ENCODE peak calls at places on chromosomes 6 and 20, in six cellular contexts. One of them, this sample, is unnamed.

GRCh38 chr6:115766745-115767462 is 293.8 kb downstream of the FRK start:
- DNase-seq in T-helper 17 cell: no peak
- DNase-seq in HS-27A: no peak
- DNase-seq in heart left ventricle: no peak
- DNase-seq in activated CD8-positive, alpha-beta memory T cell treated with anti-CD3 and anti-CD28 coated beads for 24 hours: no peak
- DNase-seq in OCI-LY7: no peak
- DNase-seq in this sample: no peak

GRCh38 chr20:38337561-38338140 is 8.6 kb upstream of the LBP start:
- DNase-seq in T-helper 17 cell: no peak
- DNase-seq in activated CD8-positive, alpha-beta memory T cell treated with anti-CD3 and anti-CD28 coated beads for 24 hours: no peak
- DNase-seq in HS-27A: no peak
- DNase-seq in OCI-LY7: peak
- DNase-seq in heart left ventricle: no peak
- DNase-seq in this sample: no peak

GRCh38 chr6:2839195-2839981 is 2.3 kb downstream of the SERPINB1 start:
- DNase-seq in activated CD8-positive, alpha-beta memory T cell treated with anti-CD3 and anti-CD28 coated beads for 24 hours: no peak
- DNase-seq in OCI-LY7: no peak
- DNase-seq in heart left ventricle: no peak
- DNase-seq in HS-27A: peak
- DNase-seq in T-helper 17 cell: no peak
- DNase-seq in this sample: no peak

GRCh38 chr6:84870693-84871092 is 106.3 kb upstream of the TBX18 start:
- DNase-seq in HS-27A: no peak
- DNase-seq in OCI-LY7: no peak
- DNase-seq in heart left ventricle: no peak
- DNase-seq in T-helper 17 cell: no peak
- DNase-seq in activated CD8-positive, alpha-beta memory T cell treated with anti-CD3 and anti-CD28 coated beads for 24 hours: no peak
- DNase-seq in this sample: no peak

GRCh38 chr6:27668442-27669275 is 195.8 kb upstream of the ZNF184 start:
- DNase-seq in OCI-LY7: peak
- DNase-seq in HS-27A: peak
- DNase-seq in activated CD8-positive, alpha-beta memory T cell treated with anti-CD3 and anti-CD28 coated beads for 24 hours: peak
- DNase-seq in T-helper 17 cell: no peak
- DNase-seq in heart left ventricle: no peak
- DNase-seq in this sample: no peak

GRCh38 chr20:63016514-63017075 is 9.8 kb upstream of the BHLHE23 start:
- DNase-seq in HS-27A: no peak
- DNase-seq in OCI-LY7: no peak
- DNase-seq in T-helper 17 cell: no peak
- DNase-seq in activated CD8-positive, alpha-beta memory T cell treated with anti-CD3 and anti-CD28 coated beads for 24 hours: no peak
- DNase-seq in heart left ventricle: no peak
- DNase-seq in this sample: no peak

GRCh38 chr6:163940705-163941470 is 526.4 kb downstream of the QKI start:
- DNase-seq in activated CD8-positive, alpha-beta memory T cell treated with anti-CD3 and anti-CD28 coated beads for 24 hours: no peak
- DNase-seq in OCI-LY7: no peak
- DNase-seq in heart left ventricle: no peak
- DNase-seq in HS-27A: no peak
- DNase-seq in T-helper 17 cell: no peak
- DNase-seq in this sample: no peak

GRCh38 chr20:34070079-34070439 is 42.0 kb downstream of the EIF2S2 start:
- DNase-seq in heart left ventricle: no peak
- DNase-seq in activated CD8-positive, alpha-beta memory T cell treated with anti-CD3 and anti-CD28 coated beads for 24 hours: no peak
- DNase-seq in HS-27A: no peak
- DNase-seq in T-helper 17 cell: no peak
- DNase-seq in OCI-LY7: no peak
- DNase-seq in this sample: no peak

GRCh38 chr20:873875-874607 is 40.5 kb downstream of the FAM110A start:
- DNase-seq in activated CD8-positive, alpha-beta memory T cell treated with anti-CD3 and anti-CD28 coated beads for 24 hours: no peak
- DNase-seq in T-helper 17 cell: no peak
- DNase-seq in HS-27A: no peak
- DNase-seq in heart left ventricle: no peak
- DNase-seq in OCI-LY7: no peak
- DNase-seq in this sample: no peak

GRCh38 chr20:57772349-57772964 is 62.6 kb upstream of the PMEPA1 start:
- DNase-seq in activated CD8-positive, alpha-beta memory T cell treated with anti-CD3 and anti-CD28 coated beads for 24 hours: no peak
- DNase-seq in heart left ventricle: no peak
- DNase-seq in T-helper 17 cell: no peak
- DNase-seq in HS-27A: peak
- DNase-seq in OCI-LY7: no peak
- DNase-seq in this sample: peak

GRCh38 chr6:157218371-157219198 is 104.7 kb downstream of the TMEM242 start:
- DNase-seq in T-helper 17 cell: no peak
- DNase-seq in heart left ventricle: no peak
- DNase-seq in HS-27A: no peak
- DNase-seq in activated CD8-positive, alpha-beta memory T cell treated with anti-CD3 and anti-CD28 coated beads for 24 hours: peak
- DNase-seq in OCI-LY7: no peak
- DNase-seq in this sample: no peak

GRCh38 chr20:1721687-1722512 is 64.3 kb upstream of the SIRPG start:
- DNase-seq in activated CD8-positive, alpha-beta memory T cell treated with anti-CD3 and anti-CD28 coated beads for 24 hours: no peak
- DNase-seq in OCI-LY7: peak
- DNase-seq in T-helper 17 cell: no peak
- DNase-seq in heart left ventricle: no peak
- DNase-seq in HS-27A: no peak
- DNase-seq in this sample: no peak

GRCh38 chr20:428658-429200 is 20.6 kb downstream of the RBCK1 start:
- DNase-seq in T-helper 17 cell: no peak
- DNase-seq in activated CD8-positive, alpha-beta memory T cell treated with anti-CD3 and anti-CD28 coated beads for 24 hours: no peak
- DNase-seq in OCI-LY7: no peak
- DNase-seq in heart left ventricle: no peak
- DNase-seq in HS-27A: no peak
- DNase-seq in this sample: no peak

GRCh38 chr6:139872635-139873034 is 498.2 kb upstream of the CITED2 start:
- DNase-seq in OCI-LY7: no peak
- DNase-seq in heart left ventricle: no peak
- DNase-seq in T-helper 17 cell: no peak
- DNase-seq in activated CD8-positive, alpha-beta memory T cell treated with anti-CD3 and anti-CD28 coated beads for 24 hours: no peak
- DNase-seq in HS-27A: no peak
- DNase-seq in this sample: no peak

GRCh38 chr20:62321521-62321948 is 18.7 kb downstream of the ADRM1 start:
- DNase-seq in heart left ventricle: no peak
- DNase-seq in OCI-LY7: peak
- DNase-seq in HS-27A: no peak
- DNase-seq in activated CD8-positive, alpha-beta memory T cell treated with anti-CD3 and anti-CD28 coated beads for 24 hours: no peak
- DNase-seq in T-helper 17 cell: no peak
- DNase-seq in this sample: no peak

GRCh38 chr6:149897015-149897697 is 757 bp downstream of the RAET1E start:
- DNase-seq in heart left ventricle: peak
- DNase-seq in HS-27A: peak
- DNase-seq in OCI-LY7: no peak
- DNase-seq in activated CD8-positive, alpha-beta memory T cell treated with anti-CD3 and anti-CD28 coated beads for 24 hours: peak
- DNase-seq in T-helper 17 cell: no peak
- DNase-seq in this sample: peak

GRCh38 chr6:43361269-43361668 is 8.2 kb downstream of the ZNF318 start:
- DNase-seq in OCI-LY7: peak
- DNase-seq in heart left ventricle: no peak
- DNase-seq in activated CD8-positive, alpha-beta memory T cell treated with anti-CD3 and anti-CD28 coated beads for 24 hours: no peak
- DNase-seq in T-helper 17 cell: no peak
- DNase-seq in HS-27A: no peak
- DNase-seq in this sample: no peak

GRCh38 chr20:56414842-56415765 is 3.0 kb downstream of the CASS4 start:
- DNase-seq in heart left ventricle: no peak
- DNase-seq in activated CD8-positive, alpha-beta memory T cell treated with anti-CD3 and anti-CD28 coated beads for 24 hours: no peak
- DNase-seq in T-helper 17 cell: no peak
- DNase-seq in OCI-LY7: no peak
- DNase-seq in HS-27A: no peak
- DNase-seq in this sample: no peak

GRCh38 chr6:33983109-33983475 is 162.8 kb downstream of the GRM4 start:
- DNase-seq in heart left ventricle: peak
- DNase-seq in activated CD8-positive, alpha-beta memory T cell treated with anti-CD3 and anti-CD28 coated beads for 24 hours: no peak
- DNase-seq in T-helper 17 cell: no peak
- DNase-seq in HS-27A: no peak
- DNase-seq in OCI-LY7: no peak
- DNase-seq in this sample: no peak

GRCh38 chr6:114783083-114783482 is 440.3 kb upstream of the HS3ST5 start:
- DNase-seq in T-helper 17 cell: no peak
- DNase-seq in HS-27A: no peak
- DNase-seq in OCI-LY7: no peak
- DNase-seq in activated CD8-positive, alpha-beta memory T cell treated with anti-CD3 and anti-CD28 coated beads for 24 hours: no peak
- DNase-seq in heart left ventricle: no peak
- DNase-seq in this sample: no peak

This sample was measured in SJSA1.